ENCODE peak calls at places on chromosomes 13 and 19, in five cellular contexts. O, Y, G, L and B are unnamed samples.

GRCh38 chr13:24341439-24341838 is 32.1 kb downstream of the C1QTNF9 start:
- DNase-seq in G (peak; percentile 46), O (no peak), L (peak; percentile 60), Y (no peak), B (no peak)

GRCh38 chr19:50280074-50280473 is 49.1 kb downstream of the KCNC3 start:
- DNase-seq in Y (no peak), L (no peak), O (no peak), G (no peak), B (no peak)

GRCh38 chr13:99634672-99635071 is 133.4 kb downstream of the TM9SF2 start:
- DNase-seq in L (no peak), G (no peak), Y (no peak), O (no peak), B (no peak)

GRCh38 chr13:100648354-100648753 is 26.2 kb downstream of the TMTC4 start:
- DNase-seq in O (no peak), L (no peak), Y (no peak), G (peak; percentile 8), B (no peak)

GRCh38 chr19:49430678-49431329 is 5.6 kb downstream of the GFY start:
- DNase-seq in O (no peak), Y (no peak), L (no peak), G (no peak), B (no peak)

GRCh38 chr19:18932216-18932841 is 8.7 kb downstream of the HOMER3 start:
- DNase-seq in L (peak; percentile 82), G (no peak), O (peak; percentile 57), Y (peak; percentile 77), B (peak; percentile 47)

GRCh38 chr13:73941752-73942151 is 192.5 kb downstream of the KLF12 start:
- DNase-seq in O (no peak), L (no peak), Y (no peak), G (no peak), B (no peak)

GRCh38 chr19:32870981-32871451 is 1.4 kb upstream of the SLC7A9 start:
- DNase-seq in Y (no peak), L (peak; percentile 20), O (no peak), G (no peak), B (no peak)

GRCh38 chr13:43300817-43301216 is 277.4 kb downstream of the DNAJC15 start:
- DNase-seq in Y (no peak), L (no peak), O (no peak), G (peak; percentile 27), B (no peak)

GRCh38 chr13:36030670-36031331 is 100.4 kb downstream of the DCLK1 start:
- DNase-seq in Y (peak; percentile 38), L (no peak), O (no peak), G (peak; percentile 18), B (no peak)

GRCh38 chr19:51627491-51628138 is 2.6 kb downstream of the SIGLEC5 start:
- DNase-seq in G (no peak), L (no peak), Y (no peak), O (no peak), B (no peak)

GRCh38 chr19:17840019-17840418 is 7.8 kb downstream of the JAK3 start:
- DNase-seq in Y (no peak), L (no peak), G (no peak), O (no peak), B (no peak)

GRCh38 chr13:39259371-39259770 is 221.1 kb downstream of the NHLRC3 start:
- DNase-seq in Y (no peak), L (no peak), O (no peak), G (no peak), B (no peak)

GRCh38 chr13:39263531-39263930 is 225.3 kb downstream of the NHLRC3 start:
- DNase-seq in L (no peak), Y (no peak), O (no peak), G (no peak), B (no peak)

GRCh38 chr13:39268398-39268797 is 230.1 kb downstream of the NHLRC3 start:
- DNase-seq in G (no peak), Y (no peak), O (no peak), L (no peak), B (no peak)

GRCh38 chr13:39266426-39266825 is 228.2 kb downstream of the NHLRC3 start:
- DNase-seq in G (no peak), Y (no peak), O (no peak), L (no peak), B (no peak)

DNA sequence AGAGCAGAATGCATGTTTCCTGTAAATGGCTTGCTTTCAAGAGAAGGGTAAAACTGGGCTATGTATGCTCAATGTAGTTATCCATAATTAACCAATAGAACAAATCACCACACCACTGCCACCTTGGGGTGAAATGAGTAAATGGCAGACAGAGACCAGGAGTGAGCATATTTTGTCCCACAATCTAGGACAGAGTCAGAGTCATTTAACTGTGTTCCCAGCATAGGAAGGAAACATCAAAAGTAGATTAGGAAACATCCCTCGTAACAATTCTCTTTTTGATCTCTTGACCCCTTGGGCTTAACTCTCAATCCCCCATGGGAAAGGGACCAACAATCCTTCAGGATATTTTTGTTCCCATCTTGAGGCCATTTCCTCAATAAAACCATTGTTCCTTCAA is 224.8 kb downstream of the NHLRC3 start:
- DNase-seq in L (peak; percentile 27), Y (peak; percentile 41), G (peak; percentile 23), O (peak; percentile 32), B (no peak)
- TF ChIP-seq POLR2A in L (no peak), Y (no peak), G (no peak), O (no peak), B (no peak)

GRCh38 chr13:27956576-27957300 is 12.4 kb downstream of the CDX2 start:
- DNase-seq in O (no peak), Y (no peak), L (no peak), G (no peak), B (no peak)

GRCh38 chr13:27952931-27953670 is 16.0 kb downstream of the CDX2 start:
- DNase-seq in Y (no peak), G (no peak), L (peak; percentile 85), O (peak; percentile 81), B (no peak)

GRCh38 chr13:27954406-27954851 is 14.7 kb downstream of the CDX2 start:
- DNase-seq in G (no peak), L (peak; percentile 49), O (peak; percentile 61), Y (no peak), B (no peak)

GRCh38 chr13:27955192-27955591 is 13.9 kb downstream of the CDX2 start:
- DNase-seq in Y (no peak), L (no peak), O (no peak), G (no peak), B (no peak)

GRCh38 chr13:27953671-27954405 is 15.3 kb downstream of the CDX2 start:
- DNase-seq in O (peak; percentile 89), L (peak; percentile 88), G (peak; percentile 55), Y (peak; percentile 64), B (peak; percentile 22)
- H3K27me3 ChIP-seq in O (no peaks in the 10 kb centered on the region), L (peaks cover 11% of the 10 kb centered on the region), G (peaks cover 54% of the 10 kb centered on the region), Y (peaks cover 94% of the 10 kb centered on the region), B (peaks cover 75% of the 10 kb centered on the region)

GRCh38 chr19:5112175-5112574 is 143.3 kb downstream of the KDM4B start:
- DNase-seq in O (no peak), L (no peak), G (no peak), Y (no peak), B (no peak)

GRCh38 chr19:5112681-5113080 is 143.8 kb downstream of the KDM4B start:
- DNase-seq in O (no peak), G (no peak), Y (no peak), L (no peak), B (no peak)

GRCh38 chr19:5113633-5114586 is 145.0 kb downstream of the KDM4B start:
- DNase-seq in Y (peak; percentile 48), G (no peak), O (peak; percentile 66), L (peak; percentile 58), B (no peak)

GRCh38 chr19:5114713-5115112 is 145.8 kb downstream of the KDM4B start:
- DNase-seq in O (peak; percentile 76), G (no peak), L (peak; percentile 35), Y (no peak), B (no peak)

DNA sequence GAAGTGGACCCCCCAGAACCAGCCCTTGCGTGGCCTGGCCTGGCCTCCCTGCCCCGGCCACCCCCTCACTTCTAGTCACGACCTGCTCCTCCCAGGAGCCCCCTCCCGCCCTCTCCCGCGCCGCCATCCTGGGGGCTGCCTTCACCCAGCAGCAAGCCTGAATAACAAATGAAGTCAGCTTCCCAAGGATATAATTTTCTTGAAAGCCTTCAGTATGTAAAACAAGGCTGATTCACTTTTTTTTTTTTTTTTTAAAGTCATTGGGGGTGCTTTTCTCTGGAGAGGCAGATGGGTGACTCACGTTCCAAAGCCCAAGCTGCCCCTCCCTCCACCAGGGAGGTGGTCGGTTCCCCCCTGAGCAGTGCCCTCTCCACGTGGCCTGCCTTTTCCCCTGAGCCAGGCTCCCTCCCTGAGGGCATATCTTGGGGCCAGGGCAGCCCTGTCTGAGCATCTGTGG is 144.2 kb downstream of the KDM4B start:
- DNase-seq in L (no peak), G (peak; percentile 64), Y (no peak), O (no peak), B (no peak)
- H3K4me1 ChIP-seq in L (peaks cover 24% of the 10 kb centered on the region), G (peaks cover 5% of the 10 kb centered on the region), Y (peaks cover 30% of the 10 kb centered on the region), O (peaks cover 46% of the 10 kb centered on the region), B (no peaks in the 10 kb centered on the region)

DNA sequence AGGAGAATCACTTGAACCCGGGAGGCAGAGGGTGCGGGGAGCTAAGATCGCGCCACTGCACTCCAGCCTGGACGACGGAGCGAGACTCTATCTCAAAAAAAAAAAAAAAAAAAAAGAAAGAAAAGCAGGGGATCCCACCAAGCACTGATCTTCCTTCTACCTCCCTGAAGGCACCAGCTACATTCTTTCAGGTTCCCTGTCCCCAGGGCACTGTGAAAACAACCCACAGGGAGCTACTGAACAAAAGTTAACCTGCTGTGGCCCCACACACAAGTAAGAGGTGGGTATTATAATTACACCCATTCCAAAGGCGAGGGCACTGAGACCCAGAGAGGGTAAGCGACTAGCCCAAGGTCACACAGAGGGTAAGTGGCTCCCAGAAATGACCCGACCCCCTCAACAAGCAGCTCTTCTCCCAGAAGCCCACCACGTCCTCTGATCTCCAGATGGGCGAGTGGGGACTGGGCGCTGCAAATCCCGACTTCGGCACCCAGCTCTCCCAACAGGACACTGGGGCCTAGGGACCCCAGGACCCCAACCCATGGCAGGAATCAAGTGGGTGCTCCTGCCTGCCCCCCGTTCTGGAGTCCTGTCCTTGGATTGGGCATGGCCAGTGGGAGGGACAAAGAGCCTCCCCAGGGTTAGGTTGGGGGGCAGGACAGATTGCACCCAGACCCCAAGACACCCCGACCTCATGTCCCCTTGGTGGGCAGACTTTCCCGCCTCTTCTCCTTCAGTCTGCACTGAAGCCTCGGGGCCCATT is 2.4 kb downstream of the LMNB2 start:
- DNase-seq in Y (no peak), O (no peak), L (no peak), G (no peak), B (no peak)
- TF ChIP-seq POLR2A in Y (no peak), O (no peak), L (no peak), G (no peak), B (no peak)

GRCh38 chr19:10288662-10289166 is 1.0 kb upstream of the ICAM5 start:
- DNase-seq in G (peak; percentile 40), L (peak; percentile 37), Y (no peak), O (no peak), B (no peak)
- H3K27me3 ChIP-seq in G (no peaks in the 10 kb centered on the region), L (peaks cover 26% of the 10 kb centered on the region), Y (peaks cover 66% of the 10 kb centered on the region), O (peaks cover 52% of the 10 kb centered on the region), B (peaks cover 71% of the 10 kb centered on the region)

DNA sequence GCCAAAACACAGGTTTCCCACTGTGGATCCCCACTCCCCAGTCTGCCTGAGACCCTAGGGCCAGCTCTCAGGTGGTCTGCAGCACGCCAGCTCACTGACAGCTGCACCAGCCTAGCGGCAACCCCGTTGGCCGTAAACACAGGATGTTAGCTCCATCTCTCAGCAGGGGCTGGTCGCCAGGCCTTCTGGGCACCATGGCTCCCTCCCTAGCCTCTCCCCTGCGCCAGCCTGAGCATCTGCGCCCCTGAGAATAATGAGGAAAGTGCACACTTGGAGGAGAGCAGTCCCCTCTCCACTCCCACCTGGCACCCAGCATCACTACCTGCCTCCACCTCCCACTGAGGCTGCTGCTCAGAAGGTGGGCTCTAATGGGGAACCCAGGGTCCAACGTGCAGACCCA is 20.8 kb upstream of the EPHX3 start:
- DNase-seq in O (no peak), Y (no peak), L (no peak), G (no peak), B (no peak)
- H3K4me1 ChIP-seq in O (peaks cover 47% of the 10 kb centered on the region), Y (peaks cover 63% of the 10 kb centered on the region), L (peaks cover 57% of the 10 kb centered on the region), G (peaks cover 40% of the 10 kb centered on the region), B (peaks cover 58% of the 10 kb centered on the region)